ENCODE peak calls at places on chromosomes 1 and 21, in eight cellular contexts. N is GM06990, P is uterus, B is prostate gland, R is HFF-Myc, F is GM23248, D is body of pancreas, O is coronary artery. H is an unnamed sample.

GRCh38 chr1:232952514-232953175 is 2.2 kb downstream of the NTPCR start:
- DNase-seq in N (peak; percentile 15), P (no peak), B (peak; percentile 24), R (no peak), F (peak; percentile 73), D (peak; percentile 57), O (no peak), H (no peak)

GRCh38 chr1:48552420-48552819 is 80.4 kb upstream of the SPATA6 start:
- DNase-seq in N (no peak), P (no peak), B (no peak), R (no peak), F (no peak), D (no peak), O (no peak), H (no peak)

GRCh38 chr1:182147136-182147815 is 85.8 kb upstream of the ZNF648 start:
- DNase-seq in N (no peak), P (no peak), B (no peak), R (no peak), F (peak; percentile 64), D (no peak), O (no peak), H (peak; percentile 52)

GRCh38 chr1:151860504-151861187 is 7.1 kb upstream of the THEM5 start:
- DNase-seq in N (no peak), P (no peak), B (no peak), R (no peak), F (no peak), D (no peak), O (no peak), H (no peak)

GRCh38 chr21:45892156-45892919 is 89.2 kb upstream of the COL6A1 start:
- DNase-seq in N (no peak), P (no peak), B (no peak), R (no peak), F (no peak), D (no peak), O (no peak), H (no peak)

GRCh38 chr1:8343464-8344001 is 25.6 kb downstream of the SLC45A1 start:
- DNase-seq in N (no peak), P (peak; percentile 90), B (peak; percentile 87), R (peak; percentile 90), F (peak; percentile 97), D (peak; percentile 71), O (peak; percentile 98), H (no peak)

GRCh38 chr1:41870076-41870562 is 48.6 kb downstream of the HIVEP3 start:
- DNase-seq in N (peak; percentile 34), P (no peak), B (no peak), R (no peak), F (peak; percentile 81), D (no peak), O (no peak), H (no peak)

GRCh38 chr1:56389813-56390539 is 189.4 kb downstream of the PLPP3 start:
- DNase-seq in N (no peak), P (no peak), B (peak; percentile 28), R (peak; percentile 20), F (no peak), D (no peak), O (no peak), H (no peak)

GRCh38 chr1:59294423-59294822 is 2.5 kb upstream of the FGGY start:
- DNase-seq in N (no peak), P (no peak), B (no peak), R (no peak), F (no peak), D (no peak), O (no peak), H (no peak)

GRCh38 chr1:214957330-214958137 is 125.0 kb upstream of the KCNK2 start:
- DNase-seq in N (no peak), P (peak; percentile 14), B (no peak), R (peak; percentile 99), F (peak; percentile 97), D (peak; percentile 11), O (no peak), H (no peak)

GRCh38 chr21:14403681-14404318 is 20.9 kb upstream of the HSPA13 start:
- DNase-seq in N (no peak), P (no peak), B (no peak), R (peak; percentile 10), F (peak; percentile 49), D (no peak), O (no peak), H (peak; percentile 18)

GRCh38 chr1:40392206-40392605 is 18.7 kb downstream of the SMAP2 start:
- DNase-seq in N (no peak), P (no peak), B (no peak), R (peak; percentile 72), F (peak; percentile 86), D (no peak), O (no peak), H (no peak)

GRCh38 chr21:44897326-44898010 is 23.2 kb downstream of the ITGB2 start:
- DNase-seq in N (no peak), P (no peak), B (no peak), R (no peak), F (no peak), D (no peak), O (no peak), H (no peak)

GRCh38 chr1:229781453-229781852 is 155.4 kb downstream of the URB2 start:
- DNase-seq in N (no peak), P (no peak), B (peak; percentile 74), R (no peak), F (no peak), D (peak; percentile 89), O (no peak), H (no peak)

GRCh38 chr1:64499011-64499410 is 29.1 kb downstream of the CACHD1 start:
- DNase-seq in N (no peak), P (no peak), B (no peak), R (no peak), F (no peak), D (no peak), O (no peak), H (no peak)

GRCh38 chr1:17507916-17508315 is 31.6 kb upstream of the ARHGEF10L start:
- DNase-seq in N (no peak), P (no peak), B (no peak), R (no peak), F (peak; percentile 21), D (no peak), O (no peak), H (no peak)

GRCh38 chr1:30912913-30913652 is 4.5 kb upstream of the SDC3 start:
- DNase-seq in N (no peak), P (peak; percentile 18), B (no peak), R (no peak), F (no peak), D (peak; percentile 31), O (no peak), H (no peak)

GRCh38 chr1:118204106-118204505 is 19.1 kb upstream of the SPAG17 start:
- DNase-seq in N (no peak), P (no peak), B (no peak), R (peak; percentile 46), F (peak; percentile 53), D (no peak), O (no peak), H (no peak)

GRCh38 chr1:205505791-205506190 is 1.3 kb downstream of the CDK18 start:
- DNase-seq in N (no peak), P (no peak), B (peak; percentile 43), R (no peak), F (peak; percentile 47), D (peak; percentile 70), O (peak; percentile 89), H (no peak)
- H3K4me3 ChIP-seq in N (no peak overlapping the region), P (peak overlapping the region; percentile 90), B (peak overlapping the region; percentile 38), R (peak overlapping the region; percentile 57), F (no peak overlapping the region), D (no peak overlapping the region), O (peak overlapping the region; percentile 91), H (no peak overlapping the region)

DNA sequence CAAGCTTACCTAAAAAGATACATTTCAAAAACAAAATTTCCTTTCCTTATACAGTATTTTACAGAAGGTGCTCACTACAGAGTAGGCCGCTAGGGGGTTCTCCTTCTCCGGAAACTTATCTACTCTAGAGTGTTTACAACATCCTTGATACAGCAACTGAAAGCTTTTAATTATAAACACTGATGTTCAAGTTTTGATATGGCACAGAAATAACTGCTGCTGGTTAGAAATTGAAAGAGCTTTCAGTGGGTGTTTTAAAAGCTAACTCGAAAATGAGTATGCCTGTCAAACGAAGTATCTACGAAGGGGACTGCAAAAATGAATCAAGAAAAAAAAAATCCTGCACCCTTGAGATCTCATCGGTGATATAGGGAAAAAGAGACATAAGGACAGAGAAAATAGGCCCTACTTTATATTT is 1.0 kb downstream of the YOD1 start:
- DNase-seq in N (peak; percentile 65), P (peak; percentile 39), B (peak; percentile 67), R (no peak), F (peak; percentile 82), D (peak; percentile 57), O (no peak), H (peak; percentile 40)
- H3K4me3 ChIP-seq in N (peak overlapping the region; percentile 74), P (peak overlapping the region; percentile 95), B (peak overlapping the region; percentile 75), R (peak overlapping the region; percentile 92), F (peak overlapping the region; percentile 98), D (peak overlapping the region; percentile 93), O (peak overlapping the region; percentile 96), H (peak overlapping the region; percentile 93)

GRCh38 chr1:224540535-224540934 is 75.6 kb upstream of the CNIH3 start:
- DNase-seq in N (no peak), P (no peak), B (no peak), R (no peak), F (no peak), D (no peak), O (no peak), H (no peak)
- H3K4me3 ChIP-seq in N (no peak overlapping the region), P (no peak overlapping the region), B (no peak overlapping the region), R (no peak overlapping the region), F (no peak overlapping the region), D (no peak overlapping the region), O (no peak overlapping the region), H (no peak overlapping the region)

GRCh38 chr1:34864759-34865158 is 5.2 kb upstream of the SMIM12 start:
- DNase-seq in N (no peak), P (no peak), B (no peak), R (no peak), F (no peak), D (no peak), O (no peak), H (no peak)

GRCh38 chr1:34859442-34860200 is at the start of gene SMIM12:
- DNase-seq in N (peak; percentile 90), P (peak; percentile 93), B (peak; percentile 82), R (peak; percentile 80), F (peak; percentile 98), D (peak; percentile 96), O (peak; percentile 97), H (peak; percentile 83)

GRCh38 chr1:34856697-34857096 is 2.9 kb downstream of the SMIM12 start:
- DNase-seq in N (no peak), P (no peak), B (no peak), R (no peak), F (no peak), D (no peak), O (no peak), H (no peak)

GRCh38 chr1:34863501-34863900 is 4.0 kb upstream of the SMIM12 start:
- DNase-seq in N (no peak), P (no peak), B (no peak), R (no peak), F (no peak), D (no peak), O (no peak), H (no peak)

DNA sequence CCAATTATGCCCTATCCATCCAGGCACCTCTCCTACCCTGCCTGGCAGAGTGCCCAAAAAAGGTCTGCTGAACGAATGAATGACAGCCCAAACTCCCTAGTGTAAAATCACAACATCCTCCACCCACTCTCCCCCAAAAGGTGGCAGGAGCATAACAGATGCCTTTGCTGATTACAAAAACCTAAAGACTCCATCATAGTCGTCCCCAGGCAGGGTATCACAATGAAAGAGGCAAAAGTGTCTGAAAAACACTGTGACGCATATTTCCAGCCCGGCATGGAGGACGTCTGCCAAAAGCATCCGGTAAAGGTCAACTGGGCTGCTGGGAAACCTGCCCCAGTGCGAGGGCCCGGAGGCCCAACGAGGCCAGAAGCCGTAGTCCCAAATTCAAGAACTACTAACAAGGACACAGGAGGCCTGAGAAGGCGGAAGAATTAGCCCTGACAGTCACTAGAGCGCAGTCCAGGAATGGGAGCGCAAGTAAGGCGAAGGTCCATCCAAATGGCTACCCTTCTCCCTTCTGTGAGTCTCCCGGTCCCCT is 578 bp downstream of the SMIM12 start:
- DNase-seq in N (no peak), P (no peak), B (no peak), R (no peak), F (peak; percentile 74), D (no peak), O (no peak), H (no peak)
- H3K4me3 ChIP-seq in N (peak overlapping the region; percentile 100), P (peak overlapping the region; percentile 78), B (peak overlapping the region; percentile 53), R (peak overlapping the region; percentile 100), F (peak overlapping the region; percentile 88), D (peak overlapping the region; percentile 95), O (peak overlapping the region; percentile 97), H (peak overlapping the region; percentile 85)